ENCODE peak calls at places on chromosomes 3 and 15, in four cellular contexts. V is amniotic stem cell; S is CD4-positive, alpha-beta T cell; W is Caki2. A is an unnamed sample.

GRCh38 chr3:193489949-193490348 is 64.7 kb downstream of the ATP13A4 start:
- DNase-seq in V (no peak), S (no peak), W (no peak), A (no peak)

GRCh38 chr3:76871655-76872054 is 168.2 kb upstream of the ROBO2 start:
- DNase-seq in V (no peak), S (no peak), W (no peak), A (no peak)

GRCh38 chr3:60399861-60400845 is 851.1 kb downstream of the FHIT start:
- DNase-seq in V (no peak), S (no peak), W (no peak), A (no peak)

GRCh38 chr3:142801746-142802145 is 77.9 kb downstream of the TRPC1 start:
- DNase-seq in V (no peak), S (no peak), W (no peak), A (no peak)

GRCh38 chr15:40959331-40960141 is 6.3 kb downstream of the CHAC1 start:
- DNase-seq in V (no peak), S (no peak), W (no peak), A (no peak)

GRCh38 chr3:156626104-156626503 is 48.3 kb upstream of the TIPARP start:
- DNase-seq in V (no peak), S (no peak), W (no peak), A (no peak)

GRCh38 chr3:39088889-39089288 is 18.5 kb downstream of the GORASP1 start:
- DNase-seq in V (no peak), S (no peak), W (no peak), A (no peak)

GRCh38 chr3:33054100-33055097 is 42.5 kb downstream of the GLB1 start:
- DNase-seq in V (no peak), S (no peak), W (no peak), A (no peak)

GRCh38 chr15:91268510-91268909 is 168.5 kb downstream of the SV2B start:
- DNase-seq in V (no peak), S (no peak), W (no peak), A (no peak)

GRCh38 chr3:32460031-32460749 is 42.5 kb downstream of the CMTM6 start:
- DNase-seq in V (no peak), S (peak; percentile 65), W (no peak), A (no peak)

GRCh38 chr3:15420871-15421270 is 6.5 kb downstream of the METTL6 start:
- DNase-seq in V (no peak), S (no peak), W (no peak), A (no peak)

GRCh38 chr3:114498779-114499370 is 205.0 kb downstream of the TIGIT start:
- DNase-seq in V (peak; percentile 22), S (no peak), W (peak; percentile 70), A (no peak)

GRCh38 chr15:33104276-33104675 is 90.2 kb downstream of the FMN1 start:
- DNase-seq in V (peak; percentile 60), S (no peak), W (no peak), A (no peak)

GRCh38 chr3:57787867-57788623 is 31.9 kb downstream of the SLMAP start:
- DNase-seq in V (no peak), S (no peak), W (peak; percentile 82), A (no peak)